ENCODE peak calls at places on chromosomes 7 and 10, in ten cellular contexts. V is left ventricle myocardium inferior; L is substantia nigra; C is SJSA1; R is CD4-positive, alpha-beta memory T cell; E is left lung; B is CD8-positive, alpha-beta memory T cell; Z is CD4-positive, CD25-positive, alpha-beta regulatory T cell; Y is hepatocyte; I is psoas muscle. A is an unnamed sample.

GRCh38 chr7:25025218-25025671 is 45.3 kb upstream of the OSBPL3 start:
- DNase-seq in E (no peak), I (no peak), V (no peak), B (no peak), Z (no peak), Y (peak), R (no peak), L (no peak), C (peak), A (no peak)

GRCh38 chr10:43998021-43998809 is 349.5 kb upstream of the ZNF32 start:
- DNase-seq in R (no peak), L (no peak), V (no peak), B (no peak), Z (no peak), E (no peak), I (no peak), C (no peak), Y (no peak), A (no peak)

GRCh38 chr7:150879345-150879744 is 27.0 kb downstream of the AOC1 start:
- DNase-seq in B (no peak), E (no peak), R (no peak), I (no peak), C (no peak), V (no peak), Y (no peak), L (no peak), Z (no peak), A (no peak)

GRCh38 chr10:123807444-123808035 is 84.1 kb downstream of the CPXM2 start:
- DNase-seq in E (no peak), V (no peak), R (no peak), I (no peak), L (no peak), B (no peak), Z (no peak), C (no peak), Y (no peak), A (peak)

GRCh38 chr7:16652888-16653287 is 6.9 kb downstream of the BZW2 start:
- DNase-seq in C (no peak), I (no peak), R (no peak), B (no peak), Y (no peak), L (no peak), Z (no peak), E (peak), V (no peak), A (no peak)

GRCh38 chr7:149883452-149883861 is 9.7 kb downstream of the ATP6V0E2 start:
- DNase-seq in V (peak), L (peak), I (peak), B (no peak), Y (peak), Z (peak), E (no peak), R (peak), C (peak), A (peak)

GRCh38 chr10:1366811-1367425 is 310.7 kb downstream of the WDR37 start:
- DNase-seq in Z (no peak), I (no peak), R (no peak), E (no peak), B (no peak), Y (no peak), C (no peak), L (no peak), V (no peak), A (peak)

GRCh38 chr10:7950981-7951847 is 103.3 kb upstream of the GATA3 start:
- DNase-seq in R (no peak), B (no peak), V (no peak), Z (no peak), I (no peak), Y (no peak), C (peak), E (no peak), L (no peak), A (no peak)

GRCh38 chr7:48667434-48667833 is 256.9 kb upstream of the CDC14C start:
- DNase-seq in Y (no peak), Z (no peak), I (no peak), C (no peak), B (no peak), E (no peak), L (no peak), V (no peak), R (no peak), A (no peak)

GRCh38 chr10:14396441-14397048 is 65.8 kb upstream of the FRMD4A start:
- DNase-seq in Y (no peak), L (no peak), C (peak), R (no peak), B (no peak), Z (no peak), E (no peak), I (no peak), V (no peak), A (no peak)

GRCh38 chr10:14397069-14397468 is 66.3 kb upstream of the FRMD4A start:
- DNase-seq in L (peak), C (peak), I (peak), Z (no peak), R (no peak), Y (peak), V (peak), E (peak), B (no peak), A (peak)

GRCh38 chr10:14403846-14404623 is 73.3 kb upstream of the FRMD4A start:
- DNase-seq in C (no peak), B (no peak), I (no peak), V (no peak), E (no peak), L (no peak), Z (no peak), R (no peak), Y (no peak), A (no peak)

GRCh38 chr10:14403359-14403758 is 72.6 kb upstream of the FRMD4A start:
- DNase-seq in V (no peak), C (no peak), R (no peak), E (no peak), L (no peak), Z (no peak), I (no peak), Y (no peak), B (no peak), A (no peak)

DNA sequence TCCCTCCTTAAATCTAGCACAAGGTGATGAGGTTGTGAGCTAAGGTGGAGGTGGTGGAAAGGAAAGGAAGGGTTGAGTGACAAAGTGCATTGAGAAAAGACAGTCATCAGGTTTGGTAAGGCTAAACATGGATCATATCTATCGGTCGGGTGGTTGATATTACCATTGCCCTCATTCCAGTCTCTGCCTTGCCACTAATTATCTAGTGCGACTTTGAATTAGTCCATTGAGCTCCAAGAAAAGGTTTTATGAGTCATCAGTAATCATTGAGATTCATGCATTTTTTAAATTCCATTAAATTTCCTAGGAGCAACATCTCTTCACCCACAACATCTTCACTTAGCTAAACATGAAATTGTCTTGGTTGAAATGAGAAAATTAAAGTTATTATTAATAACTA is 68.9 kb upstream of the FRMD4A start:
- DNase-seq in V (no peak), C (peak), B (no peak), I (no peak), E (no peak), L (no peak), R (no peak), Z (no peak), Y (no peak), A (no peak)
- H3K27ac ChIP-seq in V (no peak), C (peak), B (no peak), I (no peak), E (no peak), L (no peak), R (no peak), Z (no peak), Y (no peak), A (no peak)

GRCh38 chr10:4196948-4197390 is 412.0 kb upstream of the KLF6 start:
- DNase-seq in I (no peak), Z (no peak), V (no peak), C (no peak), L (no peak), Y (no peak), E (no peak), R (no peak), B (no peak), A (no peak)
- H3K27ac ChIP-seq in I (peak), Z (no peak), V (peak), C (no peak), L (no peak), Y (peak), E (no peak), R (no peak), B (no peak), A (peak)

GRCh38 chr7:66859794-66860645 is 61.0 kb upstream of the TMEM248 start:
- DNase-seq in V (no peak), C (no peak), L (no peak), Z (peak), R (peak), E (no peak), B (no peak), Y (no peak), I (no peak), A (no peak)
- H3K27ac ChIP-seq in V (peak), C (no peak), L (no peak), Z (peak), R (peak), E (no peak), B (no peak), Y (no peak), I (peak), A (no peak)

GRCh38 chr10:103668351-103669242 is 175.1 kb downstream of the NEURL1 start:
- DNase-seq in V (peak), I (peak), C (no peak), E (peak), Y (no peak), R (no peak), Z (peak), L (no peak), B (no peak), A (peak)

GRCh38 chr10:103671126-103671525 is 177.6 kb downstream of the NEURL1 start:
- DNase-seq in R (no peak), Y (no peak), V (no peak), C (no peak), I (no peak), B (no peak), L (no peak), E (no peak), Z (no peak), A (no peak)

GRCh38 chr10:103667390-103667789 is 173.9 kb downstream of the NEURL1 start:
- DNase-seq in B (no peak), I (no peak), R (no peak), Z (no peak), V (no peak), Y (no peak), C (no peak), L (no peak), E (peak), A (no peak)

GRCh38 chr10:103669944-103670343 is 176.4 kb downstream of the NEURL1 start:
- DNase-seq in L (no peak), V (no peak), B (no peak), I (no peak), R (no peak), Y (no peak), E (no peak), Z (no peak), C (no peak), A (no peak)

GRCh38 chr10:103669243-103669929 is 175.9 kb downstream of the NEURL1 start:
- DNase-seq in B (no peak), R (no peak), E (no peak), Z (no peak), L (no peak), C (no peak), V (no peak), Y (no peak), I (no peak), A (no peak)
- H3K27ac ChIP-seq in B (no peak), R (no peak), E (peak), Z (no peak), L (peak), C (no peak), V (peak), Y (no peak), I (no peak), A (no peak)